ENCODE peak calls at places on chromosomes 16 and 17, in five cellular contexts. P, D, V, U and K are unnamed samples.

GRCh38 chr16:54326266-54326662 is 39.7 kb upstream of the IRX3 start:
- DNase-seq in P (no peak), D (peak; percentile 36), V (peak; percentile 35), U (no peak), K (no peak)

GRCh38 chr17:45364531-45365390 is 47.9 kb upstream of the MAP3K14 start:
- DNase-seq in P (peak; percentile 46), D (peak; percentile 84), V (no peak), U (no peak), K (no peak)

GRCh38 chr16:72743011-72743761 is 304.7 kb downstream of the ZFHX3 start:
- DNase-seq in P (no peak), D (no peak), V (peak; percentile 22), U (no peak), K (no peak)

GRCh38 chr16:10578474-10579316 is 1.7 kb downstream of the EMP2 start:
- DNase-seq in P (no peak), D (no peak), V (no peak), U (no peak), K (no peak)

GRCh38 chr17:41796066-41796895 is 9.8 kb upstream of the JUP start:
- DNase-seq in P (no peak), D (no peak), V (no peak), U (no peak), K (no peak)

GRCh38 chr17:6420173-6420641 is 14.7 kb downstream of the AIPL1 start:
- DNase-seq in P (peak; percentile 1), D (peak; percentile 39), V (no peak), U (no peak), K (no peak)

GRCh38 chr16:67528870-67529638 is 425 bp downstream of the RIPOR1 start:
- DNase-seq in P (peak; percentile 34), D (peak; percentile 37), V (no peak), U (no peak), K (no peak)

GRCh38 chr17:7233701-7234099 is 617 bp downstream of the DVL2 start:
- DNase-seq in P (no peak), D (no peak), V (no peak), U (no peak), K (no peak)

GRCh38 chr17:49906511-49907136 is 58.8 kb upstream of the TAC4 start:
- DNase-seq in P (no peak), D (no peak), V (no peak), U (no peak), K (no peak)

GRCh38 chr17:77400445-77400870 is 259.7 kb downstream of the SEC14L1 start:
- DNase-seq in P (peak; percentile 35), D (no peak), V (no peak), U (no peak), K (peak; percentile 30)

GRCh38 chr16:68737046-68737729 is at the start of gene CDH1:
- DNase-seq in P (peak; percentile 86), D (no peak), V (no peak), U (no peak), K (no peak)

GRCh38 chr17:82892869-82893565 is 53.2 kb upstream of the ZNF750 start:
- DNase-seq in P (no peak), D (no peak), V (no peak), U (no peak), K (no peak)